ENCODE peak calls at places on chromosome X, in seven cellular contexts. O, Q, X, L, Z, M and Y are unnamed samples. For H3K36me3, the result is how much of the 10 kb centered on the place peaks cover.

GRCh38 chrX:13014111-13015094 is 30.0 kb downstream of the FAM9C start:
- DNase-seq in O (no peak), Q (no peak), X (no peak), L (no peak), Z (no peak), M (no peak), Y (no peak)

GRCh38 chrX:151153086-151153485 is 23.3 kb upstream of the GPR50 start:
- DNase-seq in O (no peak), Q (no peak), X (no peak), L (no peak), Z (no peak), M (no peak), Y (peak)

GRCh38 chrX:123860506-123860840 is 620 bp downstream of the XIAP start:
- DNase-seq in O (no peak), Q (peak), X (no peak), L (no peak), Z (no peak), M (no peak), Y (peak)

GRCh38 chrX:81003491-81004185 is 194.0 kb upstream of the BRWD3 start:
- DNase-seq in O (no peak), Q (no peak), X (no peak), L (no peak), Z (no peak), M (no peak), Y (no peak)

GRCh38 chrX:64187762-64188150 is 17.8 kb downstream of the AMER1 start:
- DNase-seq in O (no peak), Q (no peak), X (no peak), L (no peak), Z (no peak), M (no peak), Y (no peak)

GRCh38 chrX:99398578-99398977 is 1011.5 kb downstream of the PCDH19 start:
- DNase-seq in O (no peak), Q (no peak), X (no peak), L (no peak), Z (no peak), M (no peak), Y (no peak)

GRCh38 chrX:56797966-56798711 is 69.1 kb downstream of the NBDY start:
- DNase-seq in O (no peak), Q (peak), X (no peak), L (peak), Z (no peak), M (no peak), Y (peak)

GRCh38 chrX:40006025-40007017 is 91.4 kb downstream of the BCOR start:
- DNase-seq in O (no peak), Q (peak), X (peak), L (no peak), Z (peak), M (peak), Y (no peak)

GRCh38 chrX:69238153-69238959 is 73.1 kb upstream of the PJA1 start:
- DNase-seq in O (no peak), Q (no peak), X (no peak), L (no peak), Z (no peak), M (peak), Y (no peak)

GRCh38 chrX:53714580-53715335 is 28.2 kb upstream of the HUWE1 start:
- DNase-seq in O (no peak), Q (peak), X (no peak), L (peak), Z (no peak), M (no peak), Y (peak)

GRCh38 chrX:97527725-97528124 is 644.0 kb downstream of the RPA4 start:
- DNase-seq in O (no peak), Q (no peak), X (no peak), L (no peak), Z (no peak), M (no peak), Y (no peak)

GRCh38 chrX:64792598-64793337 is 183.5 kb downstream of the ZC4H2 start:
- DNase-seq in O (no peak), Q (no peak), X (no peak), L (no peak), Z (no peak), M (no peak), Y (no peak)

GRCh38 chrX:77440310-77440709 is 6.9 kb upstream of the FGF16 start:
- DNase-seq in O (no peak), Q (no peak), X (no peak), L (no peak), Z (no peak), M (no peak), Y (no peak)

GRCh38 chrX:106168107-106168506 is at the start of gene PWWP3B:
- DNase-seq in O (no peak), Q (peak), X (no peak), L (no peak), Z (peak), M (no peak), Y (peak)

GRCh38 chrX:43349363-43349762 is 306.7 kb upstream of the MAOA start:
- DNase-seq in O (no peak), Q (peak), X (no peak), L (peak), Z (no peak), M (no peak), Y (peak)

GRCh38 chrX:12007881-12008280 is 130.4 kb upstream of the FRMPD4 start:
- DNase-seq in O (no peak), Q (no peak), X (no peak), L (no peak), Z (no peak), M (no peak), Y (peak)

GRCh38 chrX:28625223-28625622 is 38.0 kb downstream of the IL1RAPL1 start:
- DNase-seq in O (no peak), Q (no peak), X (no peak), L (no peak), Z (no peak), M (no peak), Y (no peak)

GRCh38 chrX:47562615-47563243 is 1.7 kb downstream of the ARAF start:
- DNase-seq in O (no peak), Q (no peak), X (no peak), L (no peak), Z (no peak), M (no peak), Y (no peak)

GRCh38 chrX:81195712-81196111 is 6.0 kb downstream of the HMGN5 start:
- DNase-seq in O (no peak), Q (peak), X (peak), L (peak), Z (no peak), M (no peak), Y (peak)

GRCh38 chrX:133786382-133786781 is 199.0 kb downstream of the GPC3 start:
- DNase-seq in O (no peak), Q (no peak), X (no peak), L (no peak), Z (no peak), M (no peak), Y (peak)

GRCh38 chrX:108722561-108722960 is 13.8 kb downstream of the IRS4 start:
- DNase-seq in O (no peak), Q (no peak), X (no peak), L (no peak), Z (no peak), M (no peak), Y (no peak)

GRCh38 chrX:109770780-109771179 is 37.7 kb upstream of the ACSL4 start:
- DNase-seq in O (no peak), Q (no peak), X (no peak), L (no peak), Z (no peak), M (no peak), Y (no peak)

GRCh38 chrX:15242899-15243555 is 26.9 kb downstream of the ASB9 start:
- DNase-seq in O (no peak), Q (no peak), X (no peak), L (no peak), Z (no peak), M (no peak), Y (peak)

GRCh38 chrX:109709129-109709631 is 23.9 kb downstream of the ACSL4 start:
- DNase-seq in O (no peak), Q (no peak), X (no peak), L (no peak), Z (no peak), M (no peak), Y (peak)

GRCh38 chrX:4935846-4936245 is 1222.4 kb upstream of the PRKX start:
- DNase-seq in O (no peak), Q (no peak), X (peak), L (no peak), Z (no peak), M (no peak), Y (peak)

GRCh38 chrX:140817943-140818342 is 108.4 kb downstream of the LINC00632 start:
- DNase-seq in O (no peak), Q (no peak), X (no peak), L (no peak), Z (no peak), M (no peak), Y (peak)

GRCh38 chrX:40105791-40106676 is 8.3 kb upstream of the BCOR start:
- DNase-seq in O (peak), Q (peak), X (peak), L (no peak), Z (peak), M (peak), Y (no peak)

GRCh38 chrX:96689951-96690350 is 5.3 kb downstream of the DIAPH2 start:
- DNase-seq in O (no peak), Q (no peak), X (no peak), L (no peak), Z (no peak), M (no peak), Y (no peak)

GRCh38 chrX:20265726-20266681 is 705 bp downstream of the RPS6KA3 start:
- DNase-seq in O (peak), Q (no peak), X (peak), L (peak), Z (peak), M (peak), Y (no peak)

GRCh38 chrX:23509256-23509655 is 158.0 kb upstream of the PRDX4 start:
- DNase-seq in O (no peak), Q (no peak), X (no peak), L (no peak), Z (no peak), M (no peak), Y (no peak)

GRCh38 chrX:126658447-126658846 is 105.8 kb upstream of the DCAF12L1 start:
- DNase-seq in O (no peak), Q (no peak), X (no peak), L (no peak), Z (no peak), M (no peak), Y (peak)

GRCh38 chrX:39519566-39520301 is 578.0 kb downstream of the BCOR start:
- DNase-seq in O (no peak), Q (no peak), X (no peak), L (no peak), Z (no peak), M (peak), Y (no peak)

GRCh38 chrX:101785142-101785541 is 125.5 kb upstream of the ARMCX2 start:
- DNase-seq in O (no peak), Q (no peak), X (no peak), L (no peak), Z (no peak), M (no peak), Y (no peak)

GRCh38 chrX:68710870-68711576 is 63.6 kb downstream of the STARD8 start:
- DNase-seq in O (no peak), Q (peak), X (peak), L (no peak), Z (peak), M (no peak), Y (peak)

GRCh38 chrX:73830489-73831414 is 267.8 kb downstream of the CHIC1 start:
- DNase-seq in O (no peak), Q (no peak), X (no peak), L (no peak), Z (no peak), M (no peak), Y (no peak)

GRCh38 chrX:51507551-51507950 is 11.2 kb upstream of the NUDT11 start:
- DNase-seq in O (no peak), Q (no peak), X (no peak), L (no peak), Z (no peak), M (no peak), Y (peak)

GRCh38 chrX:71867680-71868079 is 43.0 kb upstream of the NHSL2 start:
- DNase-seq in O (no peak), Q (no peak), X (no peak), L (no peak), Z (no peak), M (no peak), Y (no peak)

GRCh38 chrX:71871367-71871766 is 39.3 kb upstream of the NHSL2 start:
- DNase-seq in O (no peak), Q (peak), X (no peak), L (no peak), Z (no peak), M (no peak), Y (peak)

GRCh38 chrX:71872542-71873458 is 37.8 kb upstream of the NHSL2 start:
- DNase-seq in O (no peak), Q (no peak), X (no peak), L (no peak), Z (no peak), M (no peak), Y (no peak)

GRCh38 chrX:71873459-71873833 is 37.2 kb upstream of the NHSL2 start:
- DNase-seq in O (no peak), Q (no peak), X (no peak), L (no peak), Z (no peak), M (no peak), Y (no peak)

DNA sequence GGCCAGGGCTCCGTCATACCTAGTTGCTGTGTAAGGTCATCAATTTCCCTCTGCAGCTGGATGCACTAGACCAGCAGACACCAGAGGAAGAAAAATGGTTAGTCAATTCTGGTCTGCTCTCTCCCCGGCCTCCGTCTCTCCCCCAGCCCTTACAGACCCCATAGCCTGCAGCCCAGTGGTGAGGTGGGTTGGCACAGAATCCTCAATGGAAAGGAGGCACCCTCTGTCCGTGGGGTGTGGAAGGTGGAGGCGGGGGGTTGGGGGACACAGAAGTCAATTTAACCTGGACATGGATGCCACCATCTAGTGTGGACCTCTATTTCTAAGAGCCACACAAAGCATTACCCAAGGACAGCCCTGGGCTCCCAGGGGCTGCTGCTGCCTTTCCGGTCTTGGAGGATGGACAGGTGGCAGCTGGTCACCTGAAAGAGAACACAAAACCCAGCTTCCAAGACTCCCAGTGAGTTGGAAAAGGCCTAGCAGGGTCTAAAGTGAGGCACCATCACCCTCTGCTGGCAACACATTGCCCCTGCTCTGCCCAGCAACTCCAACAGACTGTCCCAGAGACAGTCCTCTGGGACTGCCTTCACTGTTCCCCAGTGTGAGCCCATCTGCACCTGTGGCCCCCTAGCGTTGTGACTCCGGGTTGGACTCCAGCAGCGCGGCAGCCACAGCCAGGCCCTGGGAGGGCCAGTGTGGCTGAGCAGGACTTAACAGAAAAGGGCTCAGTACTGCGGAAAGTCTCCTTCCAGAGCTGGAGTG is 40.1 kb upstream of the NHSL2 start:
- DNase-seq in O (no peak), Q (no peak), X (no peak), L (no peak), Z (no peak), M (no peak), Y (no peak)
- TF ChIP-seq CTCF in O (no peak), Q (no peak), X (no peak), L (no peak), Z (no peak), M (peak), Y (peak)

DNA sequence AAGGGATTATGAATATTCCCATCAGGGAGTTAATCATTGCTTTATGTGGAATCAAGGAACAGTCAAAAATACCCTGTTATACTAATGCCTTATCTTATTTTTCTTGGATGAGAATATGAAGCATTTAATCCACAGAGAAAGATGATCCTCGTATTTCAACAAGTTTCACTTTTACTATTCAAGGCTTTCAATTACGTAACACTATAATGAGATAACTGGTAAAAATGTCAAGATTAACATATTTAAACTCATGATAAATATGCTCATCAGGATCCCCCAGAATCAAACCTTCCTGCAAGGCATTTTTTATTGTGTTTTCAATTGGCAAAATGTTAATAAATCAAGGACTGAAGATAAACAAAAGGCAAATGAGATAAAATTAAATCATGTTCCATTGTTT is 5.1 kb downstream of the ZXDA start:
- DNase-seq in O (no peak), Q (no peak), X (no peak), L (no peak), Z (no peak), M (no peak), Y (no peak)
- H3K4me3 ChIP-seq in O (no peak), Q (no peak), X (peak), L (no peak), Z (no peak), M (peak), Y (no peak)

DNA sequence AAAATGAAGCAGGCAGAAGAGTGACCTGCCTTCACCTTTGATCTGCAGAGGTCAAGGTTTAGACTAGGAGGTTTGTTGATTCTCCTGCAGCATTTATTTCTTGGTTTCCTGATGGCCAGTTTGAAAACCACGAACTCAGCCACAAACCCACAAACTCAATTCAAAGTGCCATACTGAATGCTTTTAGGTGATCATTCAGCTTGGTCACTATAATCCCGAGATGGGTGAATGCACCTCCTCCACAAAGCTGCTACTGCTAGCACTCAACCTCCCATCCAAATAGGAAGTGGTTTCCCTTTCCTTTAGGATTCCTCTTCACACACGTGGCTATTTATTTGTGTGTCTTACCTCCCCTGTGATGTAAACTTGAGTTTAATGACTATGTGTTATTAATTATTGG is 225.2 kb downstream of the MID1 start:
- DNase-seq in O (no peak), Q (no peak), X (no peak), L (no peak), Z (no peak), M (no peak), Y (no peak)
- H3K36me3 ChIP-seq in O (under half), Q (under half), X (under half), L (under half), Z (under half), M (under half), Y (under half)

DNA sequence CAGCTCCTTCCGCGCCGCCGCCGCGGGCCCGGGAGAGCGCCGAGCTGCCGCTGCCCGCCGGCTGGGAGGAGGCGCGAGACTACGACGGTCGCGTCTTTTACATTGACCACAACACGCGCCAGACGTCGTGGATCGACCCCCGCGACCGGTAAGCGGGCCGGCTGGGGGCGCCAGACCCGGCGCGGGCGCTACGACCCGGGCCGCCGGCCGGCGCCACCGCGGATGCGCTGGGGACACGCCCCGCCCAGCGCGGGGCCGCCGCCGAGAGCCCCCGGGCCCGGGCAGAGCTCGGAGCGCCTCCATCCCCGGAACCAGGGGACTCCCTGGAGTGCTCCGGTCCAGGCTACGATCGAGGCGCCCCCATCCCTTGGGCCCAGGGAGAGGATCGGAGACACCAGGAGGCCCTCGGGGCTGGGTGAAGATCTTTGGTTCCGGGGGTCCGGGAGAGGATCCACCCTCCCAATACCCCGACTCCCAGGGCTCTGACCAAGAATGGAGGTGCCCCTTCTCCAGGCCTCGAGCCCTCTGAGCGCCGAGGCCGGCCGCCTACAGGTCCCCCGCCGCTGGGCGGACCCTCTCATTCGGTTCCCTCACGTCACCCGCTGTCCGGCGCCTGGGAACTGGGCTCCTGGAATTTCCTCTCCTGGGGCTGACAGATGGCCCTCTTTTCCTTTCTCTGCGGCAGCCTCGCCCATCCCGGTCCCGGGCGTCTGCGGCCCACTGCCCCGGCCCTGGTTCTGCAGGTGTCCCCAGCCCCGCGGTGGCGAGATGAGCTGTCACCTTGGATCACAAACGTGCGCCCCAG is 48.8 kb downstream of the CLDN34 start:
- DNase-seq in O (peak), Q (no peak), X (peak), L (no peak), Z (peak), M (peak), Y (no peak)
- TF ChIP-seq CTCF in O (no peak), Q (no peak), X (no peak), L (no peak), Z (no peak), M (no peak), Y (peak)

GRCh38 chrX:153411255-153411987 is at the start of gene ZFP92:
- DNase-seq in O (no peak), Q (peak), X (peak), L (no peak), Z (peak), M (peak), Y (no peak)
- H3K4me3 ChIP-seq in O (peak), Q (peak), X (peak), L (peak), Z (peak), M (peak), Y (peak)